ENCODE peak calls at places on chromosomes 6 and 20, in four cellular contexts. X, B, C and D are unnamed samples.

GRCh38 chr6:135243871-135244796 is 63.0 kb downstream of the MYB start:
- DNase-seq in X (no peak), B (no peak), C (no peak), D (no peak)

GRCh38 chr6:137234505-137234863 is 15.3 kb upstream of the IFNGR1 start:
- DNase-seq in X (no peak), B (no peak), C (no peak), D (no peak)

GRCh38 chr20:64053841-64054661 is 4.6 kb upstream of the SOX18 start:
- DNase-seq in X (no peak), B (peak), C (no peak), D (peak)

GRCh38 chr6:96450082-96450759 is 71.4 kb upstream of the UFL1 start:
- DNase-seq in X (no peak), B (no peak), C (no peak), D (no peak)

GRCh38 chr20:24808616-24809015 is 140.5 kb upstream of the CST7 start:
- DNase-seq in X (no peak), B (no peak), C (no peak), D (no peak)

GRCh38 chr6:35294308-35294945 is 3.2 kb upstream of the DEF6 start:
- DNase-seq in X (peak), B (peak), C (no peak), D (peak)

GRCh38 chr6:156777577-156777865 is 343 bp downstream of the ARID1B start:
- DNase-seq in X (no peak), B (peak), C (no peak), D (no peak)

GRCh38 chr20:48698507-48699267 is 129.1 kb downstream of the PREX1 start:
- DNase-seq in X (no peak), B (peak), C (no peak), D (no peak)

GRCh38 chr6:1514078-1514477 is 95.6 kb upstream of the FOXC1 start:
- DNase-seq in X (no peak), B (no peak), C (no peak), D (no peak)

GRCh38 chr20:8974009-8974708 is 94.7 kb upstream of the PLCB4 start:
- DNase-seq in X (no peak), B (no peak), C (no peak), D (no peak)

GRCh38 chr20:8144282-8145245 is 12.5 kb downstream of the PLCB1 start:
- DNase-seq in X (peak), B (no peak), C (no peak), D (peak)

GRCh38 chr6:7147051-7147671 is 39.4 kb downstream of the RREB1 start:
- DNase-seq in X (no peak), B (no peak), C (no peak), D (no peak)

GRCh38 chr6:125966569-125966968 is 10.0 kb downstream of the HINT3 start:
- DNase-seq in X (no peak), B (no peak), C (no peak), D (no peak)

GRCh38 chr6:114327074-114327473 is 15.7 kb downstream of the HS3ST5 start:
- DNase-seq in X (no peak), B (no peak), C (no peak), D (no peak)

GRCh38 chr6:11616200-11616611 is 78.7 kb downstream of the TMEM170B start:
- DNase-seq in X (peak), B (no peak), C (no peak), D (no peak)

GRCh38 chr20:43925786-43926185 is 11.1 kb downstream of the TOX2 start:
- DNase-seq in X (peak), B (no peak), C (no peak), D (peak)

GRCh38 chr20:36634342-36634741 is 11.7 kb downstream of the SLA2 start:
- DNase-seq in X (no peak), B (no peak), C (no peak), D (no peak)

GRCh38 chr20:36631651-36632050 is 14.3 kb downstream of the SLA2 start:
- DNase-seq in X (peak), B (no peak), C (no peak), D (no peak)

GRCh38 chr20:36632147-36632486 is 13.9 kb downstream of the SLA2 start:
- DNase-seq in X (no peak), B (no peak), C (no peak), D (no peak)

GRCh38 chr20:36632487-36633284 is 13.3 kb downstream of the SLA2 start:
- DNase-seq in X (no peak), B (peak), C (no peak), D (no peak)

DNA sequence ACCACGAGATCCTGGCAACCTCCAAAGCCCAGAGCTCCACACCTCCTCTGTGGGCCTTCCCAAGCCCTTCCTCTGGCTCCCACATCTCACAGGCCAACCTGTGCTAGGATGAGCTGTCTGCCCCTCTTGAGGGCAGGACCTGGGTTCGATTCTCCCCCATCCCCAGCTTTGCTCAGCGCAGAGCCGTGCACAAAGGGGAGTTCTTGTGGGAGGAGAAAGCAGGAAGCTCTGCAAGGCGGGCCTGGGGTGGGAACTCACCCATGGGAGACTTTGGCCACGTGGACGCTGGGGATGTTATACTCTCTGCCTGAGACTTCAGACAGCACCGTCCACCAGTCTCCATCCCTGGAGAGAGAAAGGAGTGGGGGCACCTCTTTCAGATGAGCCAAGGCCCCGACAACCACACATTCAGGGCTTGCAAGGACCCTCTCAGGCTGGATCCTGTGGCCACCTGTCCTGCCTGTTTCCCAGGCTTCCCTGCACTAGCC is 12.7 kb downstream of the SLA2 start:
- DNase-seq in X (no peak), B (no peak), C (no peak), D (no peak)
- H3K27ac ChIP-seq in X (no peak), B (no peak), C (no peak), D (no peak)

GRCh38 chr20:13718161-13718560 is 66.6 kb downstream of the ESF1 start:
- DNase-seq in X (no peak), B (no peak), C (peak), D (no peak)

GRCh38 chr20:13717631-13718044 is 67.1 kb downstream of the ESF1 start:
- DNase-seq in X (no peak), B (no peak), C (peak), D (no peak)

DNA sequence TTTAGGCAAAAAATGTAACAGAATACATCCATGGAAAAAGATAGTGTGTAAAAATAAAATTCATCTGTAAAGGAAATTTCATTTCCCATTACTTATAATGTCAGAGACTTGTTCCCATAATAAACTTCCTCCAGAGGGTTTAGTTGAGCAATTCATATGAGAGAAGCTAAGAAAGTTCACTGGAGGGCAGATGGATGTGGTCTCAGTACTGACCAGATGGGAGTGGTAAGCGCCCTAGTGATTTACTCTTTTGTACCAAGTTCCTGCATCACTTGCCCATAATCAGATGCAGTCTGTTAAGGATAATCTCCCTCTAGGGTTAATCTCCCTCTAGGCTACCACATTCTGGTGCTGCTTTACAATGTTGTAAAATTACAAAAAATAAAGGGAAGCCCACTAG is 61.7 kb downstream of the ESF1 start:
- DNase-seq in X (no peak), B (no peak), C (no peak), D (no peak)
- TF ChIP-seq FOS in X (no peak), B (no peak), C (no peak), D (no peak)

GRCh38 chr20:34955232-34956040 is at the start of the genes GSS and MYH7B:
- DNase-seq in X (peak), B (peak), C (peak), D (peak)

GRCh38 chr20:34953960-34954359 is 1.6 kb downstream of the GSS start:
- DNase-seq in X (no peak), B (no peak), C (no peak), D (no peak)

GRCh38 chr20:34956751-34957472 is 1.2 kb downstream of the MYH7B start:
- DNase-seq in X (no peak), B (no peak), C (no peak), D (no peak)

GRCh38 chr20:34954905-34955231 is 738 bp downstream of the GSS start:
- DNase-seq in X (peak), B (peak), C (no peak), D (no peak)

GRCh38 chr20:34956041-34956458 is 382 bp downstream of the MYH7B start:
- DNase-seq in X (no peak), B (no peak), C (no peak), D (no peak)
- H2AFZ ChIP-seq in X (peak), B (peak), C (peak), D (peak)

GRCh38 chr6:106099235-106099537 is 13.1 kb downstream of the PRDM1 start:
- DNase-seq in X (no peak), B (no peak), C (no peak), D (no peak)
- H3K27ac ChIP-seq in X (peak), B (peak), C (peak), D (no peak)